ENCODE peak calls at places on chromosomes 1 and 21, in six cellular contexts. O is hepatocyte, I is OCI-LY7, R is cardiac fibroblast, Z is fibroblast of the aortic adventitia, C is psoas muscle. L is an unnamed sample.

GRCh38 chr1:15937706-15938168 is 38.2 kb downstream of the ZBTB17 start:
- DNase-seq in I (peak), R (peak), C (no peak), O (no peak), Z (no peak), L (no peak)

GRCh38 chr1:85087659-85088407 is 39.5 kb upstream of the MCOLN3 start:
- DNase-seq in Z (no peak), R (peak), I (no peak), C (no peak), O (no peak), L (no peak)

GRCh38 chr21:34012640-34013039 is 60.7 kb upstream of the MRPS6 start:
- DNase-seq in O (no peak), R (no peak), Z (no peak), C (no peak), I (no peak), L (no peak)

GRCh38 chr1:26711777-26712176 is 16.0 kb downstream of the ARID1A start:
- DNase-seq in R (no peak), I (no peak), O (no peak), Z (no peak), C (no peak), L (no peak)

GRCh38 chr1:209577346-209577745 is 6.2 kb upstream of the CAMK1G start:
- DNase-seq in I (no peak), C (no peak), Z (no peak), O (no peak), R (peak), L (peak)

GRCh38 chr1:19070891-19071621 is 114.6 kb upstream of the IFFO2 start:
- DNase-seq in O (no peak), C (no peak), Z (no peak), I (no peak), R (no peak), L (no peak)

GRCh38 chr1:46380004-46380403 is 14.1 kb upstream of the FAAH start:
- DNase-seq in Z (no peak), R (no peak), O (no peak), I (no peak), C (no peak), L (no peak)

GRCh38 chr1:214762902-214763301 is 159.9 kb downstream of the CENPF start:
- DNase-seq in I (no peak), C (no peak), R (no peak), Z (no peak), O (no peak), L (no peak)

GRCh38 chr1:32948905-32949304 is 15.7 kb downstream of the RNF19B start:
- DNase-seq in C (no peak), I (no peak), R (no peak), O (peak), Z (no peak), L (peak)

GRCh38 chr1:85585845-85586244 is 5.3 kb downstream of the CCN1 start:
- DNase-seq in I (no peak), Z (peak), O (no peak), C (no peak), R (peak), L (peak)

GRCh38 chr1:15214507-15214906 is 32.5 kb upstream of the FHAD1 start:
- DNase-seq in O (peak), Z (peak), C (no peak), I (no peak), R (peak), L (peak)

GRCh38 chr1:207078578-207079132 is 10.0 kb upstream of the C4BPB start:
- DNase-seq in O (no peak), R (no peak), C (no peak), I (no peak), Z (no peak), L (no peak)

GRCh38 chr1:240599830-240600229 is 12.1 kb downstream of the GREM2 start:
- DNase-seq in R (no peak), Z (no peak), O (no peak), C (no peak), I (no peak), L (no peak)

GRCh38 chr1:240598602-240599001 is 13.4 kb downstream of the GREM2 start:
- DNase-seq in C (no peak), O (no peak), Z (no peak), I (no peak), R (no peak), L (no peak)

GRCh38 chr1:240598201-240598600 is 13.8 kb downstream of the GREM2 start:
- DNase-seq in R (no peak), I (no peak), C (no peak), O (no peak), Z (no peak), L (no peak)

GRCh38 chr1:240599299-240599698 is 12.7 kb downstream of the GREM2 start:
- DNase-seq in C (no peak), R (no peak), O (no peak), Z (no peak), I (no peak), L (no peak)

DNA sequence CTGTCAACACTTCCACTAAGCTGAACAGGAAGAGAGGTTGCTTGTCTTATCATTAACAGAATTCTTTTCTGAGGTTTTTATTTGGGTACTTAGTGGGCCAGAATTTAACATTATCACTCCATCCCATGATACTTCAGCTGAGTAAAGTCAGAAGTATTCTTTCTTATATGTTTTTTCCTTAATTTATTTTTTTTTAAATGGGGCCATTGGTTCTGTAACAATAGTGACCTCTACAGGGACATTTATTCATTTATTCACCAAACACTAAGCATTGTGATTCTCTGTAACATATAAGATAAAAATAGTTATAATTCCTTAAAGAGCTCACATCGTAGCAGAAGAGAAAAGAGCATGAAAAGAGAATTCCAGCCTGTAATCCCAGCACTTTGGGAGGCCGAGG is 9.8 kb downstream of the GREM2 start:
- DNase-seq in Z (peak), C (no peak), I (no peak), O (no peak), R (peak), L (peak)
- TF ChIP-seq CTCF in Z (peak), C (no peak), I (peak), O (peak), R (no peak), L (no peak)

GRCh38 chr1:36919491-36920145 is 114.7 kb downstream of the GRIK3 start:
- DNase-seq in C (no peak), O (no peak), Z (no peak), I (no peak), R (no peak), L (no peak)

GRCh38 chr1:36920371-36920770 is 113.9 kb downstream of the GRIK3 start:
- DNase-seq in I (no peak), C (no peak), R (no peak), Z (no peak), O (no peak), L (no peak)

GRCh38 chr1:36922593-36923251 is 111.6 kb downstream of the GRIK3 start:
- DNase-seq in I (no peak), O (no peak), Z (no peak), C (no peak), R (no peak), L (no peak)

GRCh38 chr1:36922071-36922470 is 112.2 kb downstream of the GRIK3 start:
- DNase-seq in O (no peak), C (no peak), R (no peak), Z (no peak), I (no peak), L (no peak)

DNA sequence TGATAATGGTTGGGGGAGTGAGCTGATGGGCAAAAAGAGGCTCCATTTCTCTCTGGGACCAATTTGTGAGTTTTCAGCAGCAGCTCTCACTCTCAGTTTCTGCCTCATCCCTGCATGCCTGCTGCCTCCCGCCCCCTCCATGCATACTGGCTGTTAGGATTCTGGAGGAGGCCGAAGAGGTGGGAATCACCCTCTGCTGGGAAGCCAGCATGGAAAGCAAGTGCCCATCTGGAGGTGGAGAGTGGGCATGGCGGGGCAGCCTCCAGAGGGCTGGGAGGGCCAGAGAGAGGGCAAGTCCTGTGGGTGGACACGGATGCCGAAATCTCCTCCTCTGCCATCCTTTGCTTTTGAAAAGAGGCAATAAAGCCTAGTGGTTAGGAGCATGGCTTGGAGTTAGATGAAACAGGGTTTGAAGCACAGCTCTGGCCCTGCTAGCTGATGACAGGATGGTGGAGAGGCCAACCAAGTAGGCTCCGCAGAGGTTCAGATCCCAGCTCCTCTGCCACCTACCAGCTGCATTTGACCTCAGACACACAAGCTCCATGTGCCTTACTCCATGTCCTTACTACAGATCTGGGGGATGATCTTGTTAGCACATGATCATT is 113.4 kb downstream of the GRIK3 start:
- DNase-seq in C (no peak), Z (no peak), O (no peak), I (no peak), R (no peak), L (no peak)
- H3K4me3 ChIP-seq in C (no peak), Z (no peak), O (no peak), I (no peak), R (no peak), L (no peak)

GRCh38 chr1:110526189-110526588 is 7.2 kb upstream of the KCNA10 start:
- DNase-seq in Z (no peak), R (no peak), I (no peak), O (no peak), C (no peak), L (no peak)

GRCh38 chr1:110529011-110529410 is 10.0 kb upstream of the KCNA10 start:
- DNase-seq in I (no peak), R (no peak), Z (no peak), C (no peak), O (no peak), L (no peak)

GRCh38 chr1:110523011-110523410 is 4.0 kb upstream of the KCNA10 start:
- DNase-seq in I (no peak), O (peak), Z (no peak), R (peak), C (no peak), L (no peak)

GRCh38 chr1:110525250-110525597 is 6.2 kb upstream of the KCNA10 start:
- DNase-seq in R (peak), Z (peak), C (no peak), I (no peak), O (no peak), L (no peak)

DNA sequence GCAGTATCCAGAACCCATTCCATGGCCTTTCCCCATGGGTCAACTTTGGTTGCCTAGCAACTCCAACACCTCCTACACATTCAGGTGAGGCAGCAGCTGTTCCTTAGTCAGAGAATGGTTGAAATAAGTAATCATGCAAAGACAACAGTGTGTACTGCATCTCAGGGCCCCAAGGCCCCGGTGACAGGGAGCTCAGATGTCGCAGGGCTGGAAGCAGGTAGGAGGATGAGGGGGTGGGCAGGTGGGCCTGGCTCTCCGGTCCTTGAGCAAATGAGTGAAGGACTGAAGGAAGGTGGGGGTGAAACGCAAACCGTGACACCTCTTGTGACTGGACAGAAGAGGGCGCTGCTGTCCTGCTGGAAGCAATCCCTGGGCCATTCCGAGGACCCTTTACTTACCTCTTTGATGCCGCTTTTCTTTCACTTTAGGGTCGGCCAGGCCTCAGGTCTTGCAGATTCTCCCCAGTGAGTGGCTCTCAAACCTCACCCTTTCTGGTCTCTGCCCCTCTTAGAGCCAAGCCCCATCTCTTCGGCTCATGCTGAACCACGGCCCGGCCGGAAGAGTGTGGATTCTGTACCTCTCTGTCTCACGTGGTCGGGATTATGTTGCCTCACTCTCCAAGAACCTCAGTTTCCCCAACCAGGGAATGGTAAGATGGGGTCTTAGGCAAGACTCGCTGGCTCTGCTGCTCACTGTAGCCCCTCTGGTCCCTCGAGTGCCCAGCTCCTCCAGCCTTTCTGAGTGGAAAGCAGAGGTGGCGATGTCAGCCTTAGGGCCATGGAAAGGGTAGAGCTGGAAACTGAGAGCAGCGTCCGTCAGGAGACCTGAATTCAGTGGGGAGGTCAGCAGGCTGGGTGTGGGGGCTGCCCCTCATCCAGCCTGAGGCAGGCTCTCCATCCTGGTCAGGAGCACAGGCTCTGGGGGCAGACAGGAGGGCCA is 5.6 kb upstream of the KCNA10 start:
- DNase-seq in C (no peak), Z (peak), O (peak), R (peak), I (peak), L (peak)
- TF ChIP-seq CTCF in C (peak), Z (peak), O (peak), R (peak), I (peak), L (peak)

GRCh38 chr1:205992218-205992882 is 10.8 kb downstream of the RAB7B start:
- DNase-seq in Z (no peak), I (no peak), O (no peak), C (no peak), R (no peak), L (no peak)
- H3K4me3 ChIP-seq in Z (no peak), I (no peak), O (no peak), C (no peak), R (no peak), L (no peak)

DNA sequence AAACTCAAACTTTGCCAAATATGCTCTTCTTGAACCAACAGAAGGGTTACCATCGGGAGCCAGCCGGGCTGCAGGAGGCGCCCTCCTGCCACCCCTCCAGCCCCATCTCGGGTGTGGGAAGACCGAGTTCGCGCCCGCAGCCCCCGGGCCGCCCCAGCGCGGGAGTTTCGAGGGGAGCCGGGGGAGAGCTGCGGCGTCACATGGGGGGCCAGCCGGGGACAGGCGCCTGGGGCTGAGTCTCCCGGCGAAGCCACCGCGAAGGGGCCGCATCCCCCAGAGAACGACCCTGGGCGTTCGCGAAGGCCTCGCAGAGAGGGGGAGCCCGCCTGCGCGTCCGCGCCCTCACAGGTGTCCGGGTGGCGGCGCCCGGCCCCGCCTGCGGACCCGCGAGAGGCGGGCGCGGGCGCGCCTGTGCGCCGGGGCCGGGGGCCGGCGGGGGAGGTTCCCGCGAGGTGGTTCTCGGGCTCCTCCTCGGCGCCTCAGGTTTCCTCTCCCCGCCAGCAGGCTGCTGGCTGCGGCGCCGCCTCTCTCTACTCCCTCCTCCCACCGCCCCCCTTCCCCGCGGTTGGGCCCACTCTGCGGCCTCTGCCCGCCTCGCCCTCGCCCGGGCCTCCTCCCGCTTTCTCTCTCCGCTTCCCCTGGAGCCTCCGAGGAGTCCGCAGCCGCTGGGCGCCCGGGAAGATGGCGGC is at the start of gene RAVER2:
- DNase-seq in O (peak), I (no peak), Z (peak), R (peak), C (peak), L (peak)
- TF ChIP-seq CTCF in O (peak), I (peak), Z (peak), R (peak), C (peak), L (peak)

GRCh38 chr1:39672551-39672947 is 642 bp upstream of the NT5C1A start:
- DNase-seq in O (no peak), C (no peak), Z (no peak), R (no peak), I (no peak), L (no peak)
- H3K4me3 ChIP-seq in O (no peak), C (peak), Z (no peak), R (no peak), I (no peak), L (no peak)

GRCh38 chr1:6140413-6140812 is 39.7 kb downstream of the CHD5 start:
- DNase-seq in Z (no peak), O (no peak), R (no peak), I (no peak), C (no peak), L (no peak)

GRCh38 chr1:6142036-6142621 is 38.0 kb downstream of the CHD5 start:
- DNase-seq in O (no peak), Z (no peak), C (no peak), I (no peak), R (no peak), L (no peak)

GRCh38 chr1:6143392-6143791 is 36.7 kb downstream of the CHD5 start:
- DNase-seq in I (no peak), R (no peak), O (no peak), C (no peak), Z (no peak), L (no peak)

GRCh38 chr1:6142734-6143133 is 37.4 kb downstream of the CHD5 start:
- DNase-seq in R (no peak), O (no peak), C (no peak), I (no peak), Z (no peak), L (no peak)

GRCh38 chr1:6141601-6142000 is 38.5 kb downstream of the CHD5 start:
- DNase-seq in Z (no peak), I (peak), O (no peak), C (no peak), R (peak), L (no peak)
- TF ChIP-seq CTCF in Z (no peak), I (peak), O (no peak), C (no peak), R (peak), L (peak)

GRCh38 chr1:183186820-183187219 is 756 bp downstream of the LAMC2 start:
- DNase-seq in Z (no peak), R (no peak), C (no peak), O (no peak), I (no peak), L (no peak)
- H3K4me3 ChIP-seq in Z (no peak), R (no peak), C (no peak), O (peak), I (no peak), L (no peak)

L was measured in fibroblast of villous mesenchyme.